ENCODE peak calls at places on chromosomes 12 and 14, in six cellular contexts. F is iris pigment epithelial cell; P is hippocampal formation; E is naive thymus-derived CD8-positive, alpha-beta T cell; O is activated naive CD8-positive, alpha-beta T cell treated with anti-CD3 and anti-CD28 coated beads, Interleukin-2, amount 50 U/mL, for 16 hours; B is left cardiac atrium. Z is an unnamed sample.
A peak's percentile ranks its signal among the peaks of the same experiment; 100 is the strongest.

GRCh38 chr14:75123991-75124390 is 2.9 kb downstream of the NEK9 start:
- DNase-seq in F (peak; percentile 94), B (peak; percentile 44), E (no peak), P (no peak), O (no peak), Z (no peak)

GRCh38 chr14:90408713-90409112 is 11.9 kb downstream of the CALM1 start:
- DNase-seq in E (no peak), O (no peak), F (peak; percentile 13), B (no peak), P (no peak), Z (no peak)

GRCh38 chr12:133174901-133175300 is 6.4 kb upstream of the ZNF268 start:
- DNase-seq in P (no peak), E (no peak), F (no peak), O (no peak), B (no peak), Z (no peak)

GRCh38 chr14:36935976-36936678 is 236.3 kb downstream of the SLC25A21 start:
- DNase-seq in F (peak; percentile 28), O (no peak), B (no peak), P (no peak), E (no peak), Z (no peak)

GRCh38 chr14:88914956-88915355 is 90.5 kb downstream of the TTC8 start:
- DNase-seq in F (no peak), E (no peak), O (no peak), P (no peak), B (no peak), Z (no peak)

GRCh38 chr14:50303744-50304471 is 8.1 kb downstream of the L2HGDH start:
- DNase-seq in B (no peak), E (no peak), P (no peak), F (peak; percentile 80), O (no peak), Z (peak; percentile 69)

GRCh38 chr14:77024171-77024627 is 4.3 kb downstream of the IRF2BPL start:
- DNase-seq in P (no peak), O (no peak), F (peak; percentile 45), E (no peak), B (no peak), Z (no peak)

GRCh38 chr12:46266869-46267617 is 1.8 kb downstream of the SLC38A1 start:
- DNase-seq in B (peak; percentile 55), P (peak; percentile 20), E (peak; percentile 75), O (peak; percentile 20), F (peak; percentile 68), Z (no peak)

GRCh38 chr14:26960049-26960688 is 362.3 kb upstream of the NOVA1 start:
- DNase-seq in O (no peak), E (no peak), F (no peak), B (no peak), P (no peak), Z (peak; percentile 39)

Z was measured in epithelial cell of proximal tubule.